ENCODE peak calls at places on chromosomes 4 and X, in eight cellular contexts. O, U, J, N, D, K, F and G are unnamed samples.

GRCh38 chr4:112031712-112032328 is 113.4 kb upstream of the FAM241A start:
- DNase-seq in O (peak; percentile 24), U (peak; percentile 42), J (peak; percentile 58), N (no peak), D (peak; percentile 12), K (peak; percentile 80), F (peak; percentile 50), G (no peak)

GRCh38 chr4:138910914-138911336 is 104.7 kb upstream of the NOCT start:
- DNase-seq in O (no peak), U (peak; percentile 39), J (peak; percentile 77), N (no peak), D (peak; percentile 12), K (peak; percentile 92), F (peak; percentile 86), G (no peak)

GRCh38 chr4:41644288-41644914 is 104.1 kb downstream of the PHOX2B start:
- DNase-seq in O (no peak), U (peak; percentile 93), J (no peak), N (no peak), D (peak; percentile 87), K (peak; percentile 61), F (peak; percentile 16), G (peak; percentile 44)

GRCh38 chr4:7342223-7342576 is 92.5 kb downstream of the PSAPL1 start:
- DNase-seq in O (no peak), U (no peak), J (no peak), N (no peak), D (no peak), K (no peak), F (no peak), G (no peak)

GRCh38 chrX:97119474-97120109 is 235.9 kb downstream of the RPA4 start:
- DNase-seq in O (no peak), U (no peak), J (no peak), N (no peak), D (no peak), K (no peak), F (no peak), G (no peak)

GRCh38 chr4:77844363-77844762 is 18.3 kb upstream of the MRPL1 start:
- DNase-seq in O (no peak), U (no peak), J (no peak), N (no peak), D (no peak), K (no peak), F (no peak), G (no peak)

GRCh38 chr4:25486171-25486570 is 109.1 kb downstream of the ANAPC4 start:
- DNase-seq in O (no peak), U (no peak), J (no peak), N (no peak), D (no peak), K (peak; percentile 35), F (no peak), G (no peak)

GRCh38 chr4:110532901-110533589 is 57.1 kb downstream of the ENPEP start:
- DNase-seq in O (no peak), U (no peak), J (no peak), N (no peak), D (no peak), K (no peak), F (no peak), G (no peak)

GRCh38 chr4:52578951-52579350 is 80.2 kb downstream of the USP46 start:
- DNase-seq in O (no peak), U (no peak), J (no peak), N (no peak), D (no peak), K (no peak), F (no peak), G (no peak)

GRCh38 chr4:188707036-188707435 is 567.8 kb downstream of the TRIML1 start:
- DNase-seq in O (no peak), U (no peak), J (no peak), N (no peak), D (no peak), K (peak; percentile 6), F (peak; percentile 17), G (no peak)

GRCh38 chr4:154344686-154345085 is 146.9 kb downstream of the DCHS2 start:
- DNase-seq in O (no peak), U (no peak), J (no peak), N (no peak), D (no peak), K (no peak), F (no peak), G (no peak)

GRCh38 chr4:154349829-154350228 is 141.8 kb downstream of the DCHS2 start:
- DNase-seq in O (no peak), U (no peak), J (no peak), N (no peak), D (no peak), K (peak; percentile 47), F (no peak), G (no peak)

GRCh38 chr4:154345359-154345758 is 146.2 kb downstream of the DCHS2 start:
- DNase-seq in O (no peak), U (no peak), J (no peak), N (no peak), D (no peak), K (no peak), F (no peak), G (no peak)

GRCh38 chr4:154348657-154349056 is 142.9 kb downstream of the DCHS2 start:
- DNase-seq in O (no peak), U (no peak), J (no peak), N (no peak), D (no peak), K (no peak), F (no peak), G (no peak)
- TF ChIP-seq CTCF in O (peak; percentile 10), U (no peak), J (no peak), N (no peak), D (no peak), K (peak; percentile 13), F (no peak), G (no peak)

GRCh38 chr4:84238247-84239090 is 260.6 kb downstream of the NKX6-1 start:
- DNase-seq in O (peak; percentile 45), U (no peak), J (no peak), N (no peak), D (no peak), K (peak; percentile 35), F (peak; percentile 21), G (no peak)
- TF ChIP-seq CTCF in O (no peak), U (no peak), J (no peak), N (no peak), D (no peak), K (no peak), F (no peak), G (no peak)

GRCh38 chr4:176291748-176292147 is 22.7 kb upstream of the ASB5 start:
- DNase-seq in O (no peak), U (no peak), J (no peak), N (no peak), D (no peak), K (no peak), F (no peak), G (no peak)
- TF ChIP-seq CTCF in O (no peak), U (no peak), J (no peak), N (no peak), D (no peak), K (no peak), F (no peak), G (no peak)

GRCh38 chrX:149493567-149494562 is 11.2 kb downstream of the IDS start:
- DNase-seq in O (no peak), U (no peak), J (no peak), N (no peak), D (no peak), K (no peak), F (no peak), G (no peak)
- TF ChIP-seq CTCF in O (no peak), U (no peak), J (no peak), N (no peak), D (no peak), K (peak; percentile 10), F (peak; percentile 6), G (no peak)

GRCh38 chr4:125736057-125736456 is 421.3 kb downstream of the FAT4 start:
- DNase-seq in O (no peak), U (no peak), J (peak; percentile 45), N (no peak), D (no peak), K (peak; percentile 95), F (peak; percentile 52), G (no peak)
- TF ChIP-seq CTCF in O (peak; percentile 30), U (no peak), J (peak; percentile 68), N (no peak), D (no peak), K (peak; percentile 49), F (no peak), G (no peak)

GRCh38 chr4:133585323-133585722 is 436.2 kb downstream of the PCDH10 start:
- DNase-seq in O (no peak), U (no peak), J (no peak), N (no peak), D (no peak), K (no peak), F (no peak), G (no peak)

GRCh38 chr4:133588306-133588705 is 439.2 kb downstream of the PCDH10 start:
- DNase-seq in O (no peak), U (no peak), J (no peak), N (no peak), D (no peak), K (no peak), F (no peak), G (no peak)

GRCh38 chr4:133581971-133582619 is 433.0 kb downstream of the PCDH10 start:
- DNase-seq in O (no peak), U (no peak), J (no peak), N (no peak), D (no peak), K (peak; percentile 54), F (no peak), G (no peak)

DNA sequence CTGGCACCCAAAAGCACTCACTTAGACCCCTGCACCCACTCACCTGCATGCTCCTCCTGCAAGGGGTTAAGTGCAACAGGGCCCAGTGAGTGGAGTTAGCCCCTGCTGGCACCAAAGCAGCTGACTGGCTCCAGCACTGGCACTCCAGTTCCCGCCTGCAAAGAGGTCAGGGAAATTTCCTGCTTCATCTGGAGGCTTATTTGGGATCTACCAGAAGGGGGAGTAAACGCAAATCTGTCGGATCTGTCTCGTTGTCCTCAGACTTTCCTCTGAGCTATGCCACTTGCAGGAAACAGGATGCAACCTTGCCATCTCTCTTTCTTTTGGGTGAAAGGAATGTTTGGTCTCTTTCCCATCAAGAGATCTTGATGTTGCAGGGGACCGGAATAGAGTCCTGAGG is 435.6 kb downstream of the PCDH10 start:
- DNase-seq in O (no peak), U (no peak), J (no peak), N (no peak), D (no peak), K (peak; percentile 6), F (no peak), G (no peak)
- TF ChIP-seq CTCF in O (no peak), U (no peak), J (peak; percentile 36), N (no peak), D (no peak), K (peak; percentile 29), F (no peak), G (no peak)